ENCODE peak calls at places on chromosomes 2 and 18, in eight cellular contexts. One of them, this sample, is unnamed.

GRCh38 chr2:149185942-149186490 is 144.4 kb upstream of the LYPD6 start:
- DNase-seq in HEK293T: no peak
- DNase-seq in ecto neural progenitor cell: no peak
- DNase-seq in HCT116: no peak
- DNase-seq in NCI-H1105: no peak
- DNase-seq in mucosa of gallbladder: peak
- DNase-seq in hypothalamus: no peak
- DNase-seq in RKO: no peak
- DNase-seq in this sample: no peak

GRCh38 chr2:84694088-84694622 is 177.9 kb downstream of the DNAH6 start:
- DNase-seq in HEK293T: no peak
- DNase-seq in ecto neural progenitor cell: no peak
- DNase-seq in HCT116: no peak
- DNase-seq in NCI-H1105: no peak
- DNase-seq in mucosa of gallbladder: no peak
- DNase-seq in hypothalamus: no peak
- DNase-seq in RKO: no peak
- DNase-seq in this sample: no peak

GRCh38 chr2:42973771-42974170 is 181.4 kb upstream of the HAAO start:
- DNase-seq in HEK293T: no peak
- DNase-seq in ecto neural progenitor cell: no peak
- DNase-seq in HCT116: no peak
- DNase-seq in NCI-H1105: no peak
- DNase-seq in mucosa of gallbladder: no peak
- DNase-seq in hypothalamus: no peak
- DNase-seq in RKO: no peak
- DNase-seq in this sample: no peak

GRCh38 chr2:132652501-132652900 is 17.5 kb downstream of the LYPD1 start:
- DNase-seq in HEK293T: no peak
- DNase-seq in ecto neural progenitor cell: no peak
- DNase-seq in HCT116: no peak
- DNase-seq in NCI-H1105: no peak
- DNase-seq in mucosa of gallbladder: no peak
- DNase-seq in hypothalamus: no peak
- DNase-seq in RKO: no peak
- DNase-seq in this sample: no peak

GRCh38 chr2:234145057-234145456 is 94.6 kb downstream of the SPP2 start:
- DNase-seq in HEK293T: no peak
- DNase-seq in ecto neural progenitor cell: no peak
- DNase-seq in HCT116: no peak
- DNase-seq in NCI-H1105: no peak
- DNase-seq in mucosa of gallbladder: no peak
- DNase-seq in hypothalamus: no peak
- DNase-seq in RKO: no peak
- DNase-seq in this sample: no peak

GRCh38 chr18:75207298-75208054 is 1.5 kb downstream of the PTGR3 start:
- DNase-seq in HEK293T: no peak
- DNase-seq in ecto neural progenitor cell: no peak
- DNase-seq in HCT116: no peak
- DNase-seq in NCI-H1105: no peak
- DNase-seq in mucosa of gallbladder: no peak
- DNase-seq in hypothalamus: no peak
- DNase-seq in RKO: peak
- DNase-seq in this sample: no peak

GRCh38 chr2:115160523-115161521 is 718.4 kb downstream of the DPP10 start:
- DNase-seq in HEK293T: no peak
- DNase-seq in ecto neural progenitor cell: peak
- DNase-seq in HCT116: no peak
- DNase-seq in NCI-H1105: peak
- DNase-seq in mucosa of gallbladder: peak
- DNase-seq in hypothalamus: no peak
- DNase-seq in RKO: no peak
- DNase-seq in this sample: no peak

GRCh38 chr2:26922638-26923466 is 47.6 kb upstream of the MAPRE3 start:
- DNase-seq in HEK293T: peak
- DNase-seq in ecto neural progenitor cell: peak
- DNase-seq in HCT116: peak
- DNase-seq in NCI-H1105: peak
- DNase-seq in mucosa of gallbladder: peak
- DNase-seq in hypothalamus: no peak
- DNase-seq in RKO: peak
- DNase-seq in this sample: peak

GRCh38 chr2:151760139-151760650 is 25.9 kb upstream of the NEB start:
- DNase-seq in HEK293T: no peak
- DNase-seq in ecto neural progenitor cell: peak
- DNase-seq in HCT116: no peak
- DNase-seq in NCI-H1105: no peak
- DNase-seq in mucosa of gallbladder: no peak
- DNase-seq in hypothalamus: no peak
- DNase-seq in RKO: no peak
- DNase-seq in this sample: no peak

GRCh38 chr18:79680100-79680879 is 687 bp downstream of the CTDP1 start:
- DNase-seq in HEK293T: peak
- DNase-seq in ecto neural progenitor cell: peak
- DNase-seq in HCT116: no peak
- DNase-seq in NCI-H1105: no peak
- DNase-seq in mucosa of gallbladder: no peak
- DNase-seq in hypothalamus: no peak
- DNase-seq in RKO: peak
- DNase-seq in this sample: peak

GRCh38 chr2:37688771-37689468 is 17.5 kb upstream of the CDC42EP3 start:
- DNase-seq in HEK293T: no peak
- DNase-seq in ecto neural progenitor cell: no peak
- DNase-seq in HCT116: no peak
- DNase-seq in NCI-H1105: no peak
- DNase-seq in mucosa of gallbladder: no peak
- DNase-seq in hypothalamus: no peak
- DNase-seq in RKO: no peak
- DNase-seq in this sample: peak

GRCh38 chr2:210591663-210592062 is 35.3 kb downstream of the CPS1 start:
- DNase-seq in HEK293T: no peak
- DNase-seq in ecto neural progenitor cell: no peak
- DNase-seq in HCT116: no peak
- DNase-seq in NCI-H1105: no peak
- DNase-seq in mucosa of gallbladder: no peak
- DNase-seq in hypothalamus: no peak
- DNase-seq in RKO: no peak
- DNase-seq in this sample: no peak

GRCh38 chr2:188922191-188922590 is 52.0 kb upstream of the COL3A1 start:
- DNase-seq in HEK293T: no peak
- DNase-seq in ecto neural progenitor cell: no peak
- DNase-seq in HCT116: no peak
- DNase-seq in NCI-H1105: no peak
- DNase-seq in mucosa of gallbladder: no peak
- DNase-seq in hypothalamus: no peak
- DNase-seq in RKO: no peak
- DNase-seq in this sample: no peak

GRCh38 chr18:56323673-56324072 is 314.7 kb downstream of the TXNL1 start:
- DNase-seq in HEK293T: no peak
- DNase-seq in ecto neural progenitor cell: peak
- DNase-seq in HCT116: no peak
- DNase-seq in NCI-H1105: no peak
- DNase-seq in mucosa of gallbladder: no peak
- DNase-seq in hypothalamus: no peak
- DNase-seq in RKO: no peak
- DNase-seq in this sample: no peak

GRCh38 chr2:75667884-75668283 is 21.3 kb downstream of the MRPL19 start:
- DNase-seq in HEK293T: no peak
- DNase-seq in ecto neural progenitor cell: no peak
- DNase-seq in HCT116: no peak
- DNase-seq in NCI-H1105: no peak
- DNase-seq in mucosa of gallbladder: no peak
- DNase-seq in hypothalamus: no peak
- DNase-seq in RKO: no peak
- DNase-seq in this sample: no peak

GRCh38 chr2:138058427-138058826 is 94.2 kb downstream of the HNMT start:
- DNase-seq in HEK293T: no peak
- DNase-seq in ecto neural progenitor cell: no peak
- DNase-seq in HCT116: no peak
- DNase-seq in NCI-H1105: no peak
- DNase-seq in mucosa of gallbladder: no peak
- DNase-seq in hypothalamus: no peak
- DNase-seq in RKO: no peak
- DNase-seq in this sample: no peak

GRCh38 chr2:155176345-155176744 is 477.9 kb downstream of the KCNJ3 start:
- DNase-seq in HEK293T: no peak
- DNase-seq in ecto neural progenitor cell: no peak
- DNase-seq in HCT116: no peak
- DNase-seq in NCI-H1105: no peak
- DNase-seq in mucosa of gallbladder: no peak
- DNase-seq in hypothalamus: no peak
- DNase-seq in RKO: no peak
- DNase-seq in this sample: no peak

GRCh38 chr2:188199716-188200128 is 92.0 kb upstream of the GULP1 start:
- DNase-seq in HEK293T: no peak
- DNase-seq in ecto neural progenitor cell: no peak
- DNase-seq in HCT116: no peak
- DNase-seq in NCI-H1105: no peak
- DNase-seq in mucosa of gallbladder: no peak
- DNase-seq in hypothalamus: no peak
- DNase-seq in RKO: peak
- DNase-seq in this sample: peak

GRCh38 chr2:25294573-25295462 is 46.9 kb downstream of the DNMT3A start:
- DNase-seq in HEK293T: peak
- DNase-seq in ecto neural progenitor cell: no peak
- DNase-seq in HCT116: peak
- DNase-seq in NCI-H1105: no peak
- DNase-seq in mucosa of gallbladder: peak
- DNase-seq in hypothalamus: no peak
- DNase-seq in RKO: no peak
- DNase-seq in this sample: peak

GRCh38 chr2:68435605-68436004 is 31.5 kb downstream of the FBXO48 start:
- DNase-seq in HEK293T: no peak
- DNase-seq in ecto neural progenitor cell: no peak
- DNase-seq in HCT116: no peak
- DNase-seq in NCI-H1105: no peak
- DNase-seq in mucosa of gallbladder: no peak
- DNase-seq in hypothalamus: no peak
- DNase-seq in RKO: no peak
- DNase-seq in this sample: no peak

GRCh38 chr2:172214252-172214651 is 111.6 kb upstream of the DLX2 start:
- DNase-seq in HEK293T: no peak
- DNase-seq in ecto neural progenitor cell: no peak
- DNase-seq in HCT116: no peak
- DNase-seq in NCI-H1105: no peak
- DNase-seq in mucosa of gallbladder: no peak
- DNase-seq in hypothalamus: no peak
- DNase-seq in RKO: no peak
- DNase-seq in this sample: peak

GRCh38 chr2:74493546-74493945 is 5.9 kb downstream of the LBX2 start:
- DNase-seq in HEK293T: no peak
- DNase-seq in ecto neural progenitor cell: no peak
- DNase-seq in HCT116: no peak
- DNase-seq in NCI-H1105: no peak
- DNase-seq in mucosa of gallbladder: no peak
- DNase-seq in hypothalamus: no peak
- DNase-seq in RKO: no peak
- DNase-seq in this sample: no peak

GRCh38 chr18:32730620-32731021 is 42.2 kb downstream of the KLHL14 start:
- DNase-seq in HEK293T: no peak
- DNase-seq in ecto neural progenitor cell: no peak
- DNase-seq in HCT116: no peak
- DNase-seq in NCI-H1105: no peak
- DNase-seq in mucosa of gallbladder: no peak
- DNase-seq in hypothalamus: no peak
- DNase-seq in RKO: peak
- DNase-seq in this sample: peak